ENCODE peak calls at places on chromosomes 11 and 22, in six cellular contexts. One of them, this sample, is unnamed.

GRCh38 chr11:65471410-65471762 is 27.5 kb upstream of the MALAT1 start:
- DNase-seq in HFF-Myc: no peak
- DNase-seq in WTC11: peak
- DNase-seq in sigmoid colon: peak
- DNase-seq in endodermal cell: peak
- DNase-seq in chondrocyte: no peak
- DNase-seq in this sample: no peak

GRCh38 chr11:109041876-109042275 is 377.0 kb downstream of the DDX10 start:
- DNase-seq in HFF-Myc: no peak
- DNase-seq in WTC11: no peak
- DNase-seq in sigmoid colon: no peak
- DNase-seq in endodermal cell: no peak
- DNase-seq in chondrocyte: no peak
- DNase-seq in this sample: no peak

GRCh38 chr11:83721286-83721685 is 435.1 kb upstream of the CCDC90B start:
- DNase-seq in HFF-Myc: no peak
- DNase-seq in WTC11: no peak
- DNase-seq in sigmoid colon: no peak
- DNase-seq in endodermal cell: no peak
- DNase-seq in chondrocyte: no peak
- DNase-seq in this sample: no peak

GRCh38 chr22:37556750-37557149 is 3.5 kb upstream of the CDC42EP1 start:
- DNase-seq in HFF-Myc: no peak
- DNase-seq in WTC11: no peak
- DNase-seq in sigmoid colon: no peak
- DNase-seq in endodermal cell: peak
- DNase-seq in chondrocyte: no peak
- DNase-seq in this sample: peak

GRCh38 chr11:68796779-68797178 is 44.9 kb downstream of the CPT1A start:
- DNase-seq in HFF-Myc: no peak
- DNase-seq in WTC11: no peak
- DNase-seq in sigmoid colon: no peak
- DNase-seq in endodermal cell: no peak
- DNase-seq in chondrocyte: no peak
- DNase-seq in this sample: no peak

GRCh38 chr22:30650508-30651116 is 15.0 kb downstream of the SLC35E4 start:
- DNase-seq in HFF-Myc: no peak
- DNase-seq in WTC11: no peak
- DNase-seq in sigmoid colon: no peak
- DNase-seq in endodermal cell: no peak
- DNase-seq in chondrocyte: no peak
- DNase-seq in this sample: no peak

GRCh38 chr11:111539426-111540113 is 950 bp upstream of the LAYN start:
- DNase-seq in HFF-Myc: no peak
- DNase-seq in WTC11: no peak
- DNase-seq in sigmoid colon: no peak
- DNase-seq in endodermal cell: no peak
- DNase-seq in chondrocyte: no peak
- DNase-seq in this sample: no peak

GRCh38 chr11:15816996-15817395 is 539.4 kb downstream of the SOX6 start:
- DNase-seq in HFF-Myc: no peak
- DNase-seq in WTC11: no peak
- DNase-seq in sigmoid colon: no peak
- DNase-seq in endodermal cell: no peak
- DNase-seq in chondrocyte: no peak
- DNase-seq in this sample: no peak

GRCh38 chr11:73999581-74000306 is 9.1 kb downstream of the UCP3 start:
- DNase-seq in HFF-Myc: no peak
- DNase-seq in WTC11: no peak
- DNase-seq in sigmoid colon: peak
- DNase-seq in endodermal cell: no peak
- DNase-seq in chondrocyte: no peak
- DNase-seq in this sample: no peak
- TF ChIP-seq CTCF in HFF-Myc: no peak
- TF ChIP-seq CTCF in WTC11: no peak
- TF ChIP-seq CTCF in sigmoid colon: no peak
- TF ChIP-seq CTCF in endodermal cell: no peak
- TF ChIP-seq CTCF in chondrocyte: no peak
- TF ChIP-seq CTCF in this sample: no peak

GRCh38 chr11:73196576-73196975 is 21.5 kb upstream of the P2RY2 start:
- DNase-seq in HFF-Myc: no peak
- DNase-seq in WTC11: peak
- DNase-seq in sigmoid colon: peak
- DNase-seq in endodermal cell: no peak
- DNase-seq in chondrocyte: peak
- DNase-seq in this sample: no peak
- TF ChIP-seq CTCF in HFF-Myc: no peak
- TF ChIP-seq CTCF in WTC11: no peak
- TF ChIP-seq CTCF in sigmoid colon: no peak
- TF ChIP-seq CTCF in endodermal cell: no peak
- TF ChIP-seq CTCF in chondrocyte: no peak
- TF ChIP-seq CTCF in this sample: no peak

GRCh38 chr11:55707029-55707428 is 45.0 kb downstream of the OR4C6 start:
- DNase-seq in HFF-Myc: peak
- DNase-seq in WTC11: no peak
- DNase-seq in sigmoid colon: no peak
- DNase-seq in endodermal cell: no peak
- DNase-seq in chondrocyte: no peak
- DNase-seq in this sample: no peak
- TF ChIP-seq CTCF in HFF-Myc: peak
- TF ChIP-seq CTCF in WTC11: peak
- TF ChIP-seq CTCF in sigmoid colon: no peak
- TF ChIP-seq CTCF in endodermal cell: peak
- TF ChIP-seq CTCF in chondrocyte: peak
- TF ChIP-seq CTCF in this sample: peak

DNA sequence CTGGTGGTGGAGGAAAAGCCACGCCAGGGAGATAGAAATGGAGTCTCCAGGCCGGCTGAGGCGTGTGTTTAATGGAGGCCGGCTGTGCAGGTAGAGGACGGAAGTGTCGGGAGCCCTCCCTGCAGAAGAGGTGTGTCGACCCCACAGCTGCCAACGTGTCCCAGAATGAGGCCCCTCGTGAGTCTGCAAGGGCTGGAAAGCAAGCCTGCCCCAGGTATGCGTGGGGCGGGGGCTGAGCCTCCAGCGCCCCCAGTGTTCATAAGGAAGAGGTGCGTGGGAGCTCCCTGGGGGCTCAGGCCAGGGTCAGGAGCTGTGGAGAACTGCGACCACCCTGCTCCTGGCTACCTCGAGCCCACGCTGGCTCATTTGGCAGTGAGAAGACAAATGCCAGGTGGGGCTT is 38.0 kb upstream of the JAM3 start:
- DNase-seq in HFF-Myc: no peak
- DNase-seq in WTC11: peak
- DNase-seq in sigmoid colon: no peak
- DNase-seq in endodermal cell: peak
- DNase-seq in chondrocyte: no peak
- DNase-seq in this sample: peak
- TF ChIP-seq CTCF in HFF-Myc: peak
- TF ChIP-seq CTCF in WTC11: no peak
- TF ChIP-seq CTCF in sigmoid colon: no peak
- TF ChIP-seq CTCF in endodermal cell: peak
- TF ChIP-seq CTCF in chondrocyte: peak
- TF ChIP-seq CTCF in this sample: peak

GRCh38 chr11:36566407-36567053 is 1.3 kb upstream of the RAG1 start:
- DNase-seq in HFF-Myc: no peak
- DNase-seq in WTC11: no peak
- DNase-seq in sigmoid colon: no peak
- DNase-seq in endodermal cell: no peak
- DNase-seq in chondrocyte: no peak
- DNase-seq in this sample: no peak

GRCh38 chr11:36565033-36565610 is 2.7 kb upstream of the RAG1 start:
- DNase-seq in HFF-Myc: no peak
- DNase-seq in WTC11: no peak
- DNase-seq in sigmoid colon: no peak
- DNase-seq in endodermal cell: no peak
- DNase-seq in chondrocyte: no peak
- DNase-seq in this sample: no peak

GRCh38 chr11:36567684-36568083 is at the start of gene RAG1:
- DNase-seq in HFF-Myc: no peak
- DNase-seq in WTC11: no peak
- DNase-seq in sigmoid colon: no peak
- DNase-seq in endodermal cell: no peak
- DNase-seq in chondrocyte: no peak
- DNase-seq in this sample: no peak

GRCh38 chr11:36569095-36569494 is 1.3 kb downstream of the RAG1 start:
- DNase-seq in HFF-Myc: no peak
- DNase-seq in WTC11: no peak
- DNase-seq in sigmoid colon: no peak
- DNase-seq in endodermal cell: no peak
- DNase-seq in chondrocyte: no peak
- DNase-seq in this sample: no peak

DNA sequence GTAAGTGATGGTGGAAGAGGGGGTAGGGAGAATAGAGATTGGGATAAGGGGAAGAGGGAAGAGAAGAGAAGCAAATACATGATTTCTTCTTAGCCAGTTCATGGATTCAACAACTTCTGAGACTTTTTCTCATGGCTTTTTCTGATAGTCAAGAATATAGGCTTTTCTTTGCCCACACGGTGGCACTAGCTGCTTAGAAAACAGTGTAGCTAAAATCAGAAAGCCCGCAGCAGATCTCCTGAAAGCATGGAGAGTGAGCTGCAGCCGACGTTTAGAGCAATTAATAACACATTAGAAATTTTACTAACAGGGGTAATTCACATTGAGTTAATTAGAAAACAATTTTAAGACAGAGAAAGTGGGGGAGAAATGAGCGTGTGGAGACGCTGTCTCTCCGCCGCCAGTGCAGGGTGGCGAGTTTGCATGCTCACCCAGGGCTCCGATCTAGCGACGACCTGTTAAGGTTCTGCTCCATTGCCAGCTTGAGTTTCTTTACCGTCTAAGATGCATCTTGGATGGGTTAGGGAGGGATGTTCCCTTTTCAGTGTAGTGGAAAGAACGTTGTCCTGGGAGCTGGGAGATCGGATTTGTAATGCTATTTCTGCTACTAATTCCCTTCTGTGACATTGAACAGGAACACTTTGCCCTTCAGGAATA is 3.3 kb upstream of the RAG1 start:
- DNase-seq in HFF-Myc: peak
- DNase-seq in WTC11: no peak
- DNase-seq in sigmoid colon: no peak
- DNase-seq in endodermal cell: peak
- DNase-seq in chondrocyte: no peak
- DNase-seq in this sample: peak
- TF ChIP-seq CTCF in HFF-Myc: peak
- TF ChIP-seq CTCF in WTC11: no peak
- TF ChIP-seq CTCF in sigmoid colon: peak
- TF ChIP-seq CTCF in endodermal cell: peak
- TF ChIP-seq CTCF in chondrocyte: peak
- TF ChIP-seq CTCF in this sample: peak

DNA sequence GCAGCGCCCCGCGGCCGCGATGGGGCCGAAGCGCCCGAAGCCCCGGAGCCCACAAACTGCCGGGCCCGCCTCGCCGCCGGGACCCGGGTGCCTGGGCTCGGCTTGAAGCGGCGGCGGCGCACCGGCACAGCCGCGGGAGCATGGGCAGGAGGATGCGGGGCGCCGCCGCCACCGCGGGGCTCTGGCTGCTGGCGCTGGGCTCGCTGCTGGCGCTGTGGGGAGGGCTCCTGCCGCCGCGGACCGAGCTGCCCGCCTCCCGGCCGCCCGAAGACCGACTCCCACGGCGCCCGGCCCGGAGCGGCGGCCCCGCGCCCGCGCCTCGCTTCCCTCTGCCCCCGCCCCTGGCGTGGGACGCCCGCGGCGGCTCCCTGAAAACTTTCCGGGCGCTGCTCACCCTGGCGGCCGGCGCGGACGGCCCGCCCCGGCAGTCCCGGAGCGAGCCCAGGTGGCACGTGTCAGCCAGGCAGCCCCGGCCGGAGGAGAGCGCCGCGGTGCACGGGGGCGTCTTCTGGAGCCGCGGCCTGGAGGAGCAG is 303 bp downstream of the FJX1 start:
- DNase-seq in HFF-Myc: no peak
- DNase-seq in WTC11: no peak
- DNase-seq in sigmoid colon: peak
- DNase-seq in endodermal cell: peak
- DNase-seq in chondrocyte: peak
- DNase-seq in this sample: no peak
- TF ChIP-seq CTCF in HFF-Myc: no peak
- TF ChIP-seq CTCF in WTC11: no peak
- TF ChIP-seq CTCF in sigmoid colon: no peak
- TF ChIP-seq CTCF in endodermal cell: peak
- TF ChIP-seq CTCF in chondrocyte: no peak
- TF ChIP-seq CTCF in this sample: no peak

GRCh38 chr11:28099715-28100114 is 8.2 kb downstream of the KIF18A start:
- DNase-seq in HFF-Myc: no peak
- DNase-seq in WTC11: no peak
- DNase-seq in sigmoid colon: no peak
- DNase-seq in endodermal cell: no peak
- DNase-seq in chondrocyte: no peak
- DNase-seq in this sample: no peak
- TF ChIP-seq CTCF in HFF-Myc: no peak
- TF ChIP-seq CTCF in WTC11: no peak
- TF ChIP-seq CTCF in sigmoid colon: no peak
- TF ChIP-seq CTCF in endodermal cell: no peak
- TF ChIP-seq CTCF in chondrocyte: no peak
- TF ChIP-seq CTCF in this sample: no peak

GRCh38 chr11:44286268-44286880 is 23.6 kb downstream of the ALX4 start:
- DNase-seq in HFF-Myc: no peak
- DNase-seq in WTC11: peak
- DNase-seq in sigmoid colon: no peak
- DNase-seq in endodermal cell: peak
- DNase-seq in chondrocyte: no peak
- DNase-seq in this sample: peak
- TF ChIP-seq CTCF in HFF-Myc: peak
- TF ChIP-seq CTCF in WTC11: peak
- TF ChIP-seq CTCF in sigmoid colon: peak
- TF ChIP-seq CTCF in endodermal cell: peak
- TF ChIP-seq CTCF in chondrocyte: peak
- TF ChIP-seq CTCF in this sample: peak

GRCh38 chr11:37141707-37142106 is 543.7 kb upstream of the RAG2 start:
- DNase-seq in HFF-Myc: no peak
- DNase-seq in WTC11: no peak
- DNase-seq in sigmoid colon: no peak
- DNase-seq in endodermal cell: peak
- DNase-seq in chondrocyte: no peak
- DNase-seq in this sample: no peak
- TF ChIP-seq CTCF in HFF-Myc: no peak
- TF ChIP-seq CTCF in WTC11: no peak
- TF ChIP-seq CTCF in sigmoid colon: no peak
- TF ChIP-seq CTCF in endodermal cell: peak
- TF ChIP-seq CTCF in chondrocyte: no peak
- TF ChIP-seq CTCF in this sample: no peak

This sample was measured in nephron progenitor cell.